ENCODE peak calls at places on chromosomes 4 and X, in ten cellular contexts. D is activated naive CD4-positive, alpha-beta T cell; R is NCI-H1436; O is posterior cingulate gyrus; U is CD8-positive, alpha-beta T cell; K is choroid plexus epithelial cell; C is AML-193; F is suprapubic skin; S is lung; E is NCI-H2171. G is an unnamed sample.

GRCh38 chr4:128378668-128379067 is 91.1 kb upstream of the PGRMC2 start:
- DNase-seq in O (no peak), C (no peak), S (no peak), K (no peak), E (no peak), U (no peak), R (no peak), F (no peak), D (no peak), G (no peak)

GRCh38 chrX:8364369-8365141 is 100.1 kb upstream of the VCX3B start:
- DNase-seq in K (no peak), E (peak; percentile 36), U (no peak), S (no peak), R (no peak), D (no peak), O (no peak), F (no peak), C (no peak), G (no peak)

GRCh38 chr4:112540695-112541094 is 24.7 kb upstream of the NEUROG2 start:
- DNase-seq in C (no peak), S (no peak), D (no peak), E (no peak), K (no peak), F (no peak), U (no peak), R (no peak), O (no peak), G (no peak)

GRCh38 chr4:8066336-8066931 is 92.2 kb downstream of the ABLIM2 start:
- DNase-seq in O (no peak), E (no peak), C (no peak), U (no peak), F (no peak), S (no peak), R (no peak), K (no peak), D (no peak), G (no peak)

GRCh38 chr4:4990857-4991540 is 28.3 kb downstream of the CYTL1 start:
- DNase-seq in U (no peak), O (peak; percentile 77), E (no peak), K (peak; percentile 61), F (peak; percentile 91), S (peak; percentile 57), R (no peak), D (no peak), C (no peak), G (no peak)

GRCh38 chr4:170089743-170090666 is at the start of gene AADAT:
- DNase-seq in C (no peak), E (peak; percentile 33), F (peak; percentile 76), S (peak; percentile 82), D (no peak), R (peak; percentile 79), U (no peak), K (peak; percentile 69), O (peak; percentile 95), G (no peak)

GRCh38 chr4:15714616-15715015 is 11.8 kb downstream of the BST1 start:
- DNase-seq in S (peak; percentile 34), K (peak; percentile 29), C (no peak), U (no peak), E (no peak), R (no peak), D (no peak), F (no peak), O (no peak), G (no peak)

GRCh38 chrX:77749695-77750094 is 36.3 kb downstream of the ATRX start:
- DNase-seq in K (peak; percentile 69), D (no peak), U (no peak), F (no peak), C (no peak), O (no peak), R (no peak), S (no peak), E (no peak), G (no peak)

GRCh38 chr4:132016703-132017102 is 1132.4 kb upstream of the PCDH10 start:
- DNase-seq in K (no peak), F (no peak), S (no peak), U (no peak), R (no peak), O (no peak), C (no peak), E (no peak), D (no peak), G (no peak)

GRCh38 chrX:26192204-26192603 is at the start of gene MAGEB6:
- DNase-seq in U (no peak), K (no peak), D (no peak), F (no peak), E (no peak), R (no peak), S (no peak), O (peak; percentile 63), C (no peak), G (no peak)

GRCh38 chr4:169031392-169031791 is 21.3 kb upstream of the CBR4 start:
- DNase-seq in K (no peak), O (no peak), E (no peak), C (no peak), U (no peak), S (no peak), R (no peak), D (no peak), F (no peak), G (no peak)

GRCh38 chr4:184616633-184617471 is 32.4 kb downstream of the CASP3 start:
- DNase-seq in F (no peak), S (no peak), D (no peak), O (no peak), R (no peak), E (no peak), K (no peak), C (no peak), U (no peak), G (no peak)

GRCh38 chr4:78762529-78762928 is 13.6 kb upstream of the BMP2K start:
- DNase-seq in E (no peak), F (no peak), S (no peak), O (no peak), R (no peak), C (no peak), D (no peak), K (no peak), U (no peak), G (no peak)